ENCODE peak calls at places on chromosomes 13 and 19, in four cellular contexts. One of them, this sample, is unnamed.

GRCh38 chr19:57317503-57317902 is 2.8 kb upstream of the ZNF543 start:
- DNase-seq in vagina: no peak
- DNase-seq in suprapubic skin: no peak
- DNase-seq in prostate gland: no peak
- DNase-seq in this sample: no peak

GRCh38 chr13:23699271-23699670 is 129.1 kb downstream of the TNFRSF19 start:
- DNase-seq in vagina: no peak
- DNase-seq in suprapubic skin: no peak
- DNase-seq in prostate gland: no peak
- DNase-seq in this sample: no peak

GRCh38 chr13:100473087-100473486 is 115.5 kb downstream of the GGACT start:
- DNase-seq in vagina: no peak
- DNase-seq in suprapubic skin: no peak
- DNase-seq in prostate gland: no peak
- DNase-seq in this sample: no peak

GRCh38 chr19:6753178-6754031 is 13.8 kb downstream of the SH2D3A start:
- DNase-seq in prostate gland: no peak
- DNase-seq in suprapubic skin: peak; percentile 93
- DNase-seq in vagina: no peak
- DNase-seq in this sample: peak; percentile 89

GRCh38 chr19:45499196-45500180 is 1.2 kb downstream of the PPM1N start:
- DNase-seq in suprapubic skin: no peak
- DNase-seq in vagina: no peak
- DNase-seq in prostate gland: no peak
- DNase-seq in this sample: no peak

GRCh38 chr19:13846533-13847032 is 30.4 kb upstream of the NANOS3 start:
- DNase-seq in suprapubic skin: peak; percentile 95
- DNase-seq in prostate gland: peak; percentile 75
- DNase-seq in vagina: no peak
- DNase-seq in this sample: peak; percentile 92

GRCh38 chr19:1076046-1076386 is 9.0 kb downstream of the ARHGAP45 start:
- DNase-seq in vagina: no peak
- DNase-seq in prostate gland: no peak
- DNase-seq in suprapubic skin: no peak
- DNase-seq in this sample: no peak

GRCh38 chr19:56294557-56294956 is 20.1 kb downstream of the ZSCAN5A start:
- DNase-seq in suprapubic skin: no peak
- DNase-seq in prostate gland: no peak
- DNase-seq in vagina: no peak
- DNase-seq in this sample: no peak

GRCh38 chr13:86830046-86830445 is 841.1 kb upstream of the SLITRK5 start:
- DNase-seq in suprapubic skin: no peak
- DNase-seq in prostate gland: no peak
- DNase-seq in vagina: no peak
- DNase-seq in this sample: no peak

GRCh38 chr19:33392341-33393285 is 19.1 kb downstream of the CEBPG start:
- DNase-seq in suprapubic skin: no peak
- DNase-seq in prostate gland: no peak
- DNase-seq in vagina: no peak
- DNase-seq in this sample: peak; percentile 19

GRCh38 chr13:60431108-60431700 is 34.2 kb downstream of the TDRD3 start:
- DNase-seq in suprapubic skin: no peak
- DNase-seq in vagina: no peak
- DNase-seq in prostate gland: no peak
- DNase-seq in this sample: no peak

GRCh38 chr19:16496613-16496983 is 404 bp downstream of the C19orf44 start:
- DNase-seq in vagina: no peak
- DNase-seq in prostate gland: no peak
- DNase-seq in suprapubic skin: no peak
- DNase-seq in this sample: no peak

GRCh38 chr13:110138009-110138699 is 168.8 kb downstream of the COL4A1 start:
- DNase-seq in vagina: no peak
- DNase-seq in prostate gland: peak; percentile 34
- DNase-seq in suprapubic skin: no peak
- DNase-seq in this sample: peak; percentile 29

GRCh38 chr13:85303630-85304029 is 495.6 kb downstream of the SLITRK6 start:
- DNase-seq in prostate gland: no peak
- DNase-seq in suprapubic skin: no peak
- DNase-seq in vagina: no peak
- DNase-seq in this sample: no peak

GRCh38 chr19:17406039-17406886 is 833 bp upstream of the BST2 start:
- DNase-seq in suprapubic skin: no peak
- DNase-seq in vagina: no peak
- DNase-seq in prostate gland: no peak
- DNase-seq in this sample: peak; percentile 57

GRCh38 chr19:40139533-40140287 is 49.0 kb upstream of the ZNF780A start:
- DNase-seq in vagina: peak; percentile 47
- DNase-seq in prostate gland: peak; percentile 19
- DNase-seq in suprapubic skin: no peak
- DNase-seq in this sample: no peak

GRCh38 chr13:73069206-73069815 is 10.5 kb downstream of the KLF5 start:
- DNase-seq in vagina: no peak
- DNase-seq in suprapubic skin: no peak
- DNase-seq in prostate gland: no peak
- DNase-seq in this sample: no peak

GRCh38 chr19:45293682-45294081 is 29.0 kb downstream of the CKM start:
- DNase-seq in prostate gland: no peak
- DNase-seq in vagina: no peak
- DNase-seq in suprapubic skin: no peak
- DNase-seq in this sample: no peak

GRCh38 chr13:70964124-70964523 is 855.9 kb upstream of the KLHL1 start:
- DNase-seq in suprapubic skin: no peak
- DNase-seq in prostate gland: no peak
- DNase-seq in vagina: no peak
- DNase-seq in this sample: no peak

GRCh38 chr13:68810660-68811059 is 1297.0 kb upstream of the ATXN8OS start:
- DNase-seq in vagina: no peak
- DNase-seq in suprapubic skin: no peak
- DNase-seq in prostate gland: no peak
- DNase-seq in this sample: no peak

GRCh38 chr13:111122056-111122455 is 6.9 kb downstream of the ARHGEF7 start:
- DNase-seq in vagina: no peak
- DNase-seq in suprapubic skin: no peak
- DNase-seq in prostate gland: no peak
- DNase-seq in this sample: no peak

GRCh38 chr13:89577301-89577700 is 1770.2 kb upstream of the MIR17HG start:
- DNase-seq in prostate gland: no peak
- DNase-seq in suprapubic skin: no peak
- DNase-seq in vagina: no peak
- DNase-seq in this sample: no peak

GRCh38 chr19:12872941-12873890 is 8.0 kb downstream of the DNASE2 start:
- DNase-seq in suprapubic skin: no peak
- DNase-seq in vagina: no peak
- DNase-seq in prostate gland: peak; percentile 35
- DNase-seq in this sample: no peak

GRCh38 chr13:110303644-110304043 is 3.3 kb downstream of the COL4A1 start:
- DNase-seq in vagina: no peak
- DNase-seq in suprapubic skin: peak; percentile 32
- DNase-seq in prostate gland: no peak
- DNase-seq in this sample: no peak

GRCh38 chr19:32022946-32023832 is 322.2 kb upstream of the ZNF507 start:
- DNase-seq in vagina: peak; percentile 77
- DNase-seq in suprapubic skin: no peak
- DNase-seq in prostate gland: peak; percentile 53
- DNase-seq in this sample: no peak

DNA sequence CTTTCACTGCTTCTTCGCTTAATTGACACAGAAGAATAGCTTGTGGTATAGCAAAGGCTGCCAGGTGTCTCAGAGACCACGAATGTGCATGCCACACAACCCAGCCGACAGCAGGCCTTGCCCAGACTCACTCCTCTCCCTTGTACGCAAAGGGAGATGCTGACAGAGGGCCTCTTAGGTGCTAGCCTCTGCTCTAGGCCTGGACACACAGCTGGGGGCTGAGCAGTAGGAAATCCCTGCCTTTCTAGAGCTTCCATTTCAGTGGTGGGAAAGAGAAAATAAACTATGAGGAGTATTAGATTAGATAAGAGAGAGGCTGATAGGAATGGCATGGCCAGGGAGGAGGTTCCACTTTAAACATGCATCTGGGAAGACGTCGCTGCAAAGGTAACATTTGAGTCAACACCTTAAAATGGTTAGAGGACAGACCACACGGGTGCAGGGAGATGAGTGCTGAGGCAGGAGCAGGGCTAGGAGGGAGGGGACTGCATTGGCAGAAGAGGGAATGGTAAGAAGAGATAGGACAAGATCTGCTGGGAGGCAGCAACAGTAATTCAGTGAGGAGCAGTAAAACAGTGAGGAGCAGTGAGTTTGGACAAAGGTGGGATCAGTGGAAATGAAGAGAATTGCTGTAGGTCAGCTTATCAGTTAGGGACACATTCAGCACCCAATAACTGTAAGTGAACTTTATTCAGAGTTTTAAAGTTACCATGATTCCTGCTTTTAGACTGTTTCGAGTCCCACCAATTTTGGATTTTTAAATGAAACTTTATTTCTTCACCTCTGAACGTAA is 100.0 kb downstream of the RNF17 start:
- DNase-seq in prostate gland: no peak
- DNase-seq in suprapubic skin: no peak
- DNase-seq in vagina: no peak
- DNase-seq in this sample: no peak
- TF ChIP-seq POLR2AphosphoS5 in prostate gland: no peak
- TF ChIP-seq POLR2AphosphoS5 in suprapubic skin: no peak
- TF ChIP-seq POLR2AphosphoS5 in vagina: no peak
- TF ChIP-seq POLR2AphosphoS5 in this sample: no peak

GRCh38 chr13:39823063-39823713 is 167.7 kb downstream of the COG6 start:
- DNase-seq in vagina: no peak
- DNase-seq in prostate gland: no peak
- DNase-seq in suprapubic skin: no peak
- DNase-seq in this sample: no peak
- TF ChIP-seq POLR2AphosphoS5 in vagina: no peak
- TF ChIP-seq POLR2AphosphoS5 in prostate gland: no peak
- TF ChIP-seq POLR2AphosphoS5 in suprapubic skin: no peak
- TF ChIP-seq POLR2AphosphoS5 in this sample: no peak

DNA sequence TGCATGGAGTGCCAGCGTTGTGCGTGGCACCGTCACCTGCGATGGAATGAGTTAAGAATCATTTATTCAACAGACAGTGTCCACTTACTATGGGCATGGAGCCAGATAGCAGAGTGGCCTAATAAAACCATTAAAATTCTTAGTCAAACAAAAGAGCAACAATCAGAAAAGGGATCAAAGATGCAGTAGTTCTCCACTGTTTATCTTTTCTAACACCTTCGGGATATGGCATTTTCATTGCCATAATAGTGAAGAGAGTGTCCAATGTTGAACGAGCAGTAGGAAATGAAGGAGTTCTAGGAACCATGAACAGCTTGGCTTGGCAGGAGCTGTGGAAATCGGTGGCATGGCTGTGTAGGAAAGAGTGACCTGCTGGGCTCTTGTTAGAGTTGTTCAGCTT is 2.0 kb downstream of the TNFSF11 start:
- DNase-seq in suprapubic skin: no peak
- DNase-seq in prostate gland: peak; percentile 10
- DNase-seq in vagina: no peak
- DNase-seq in this sample: no peak
- TF ChIP-seq POLR2AphosphoS5 in suprapubic skin: no peak
- TF ChIP-seq POLR2AphosphoS5 in prostate gland: peak; percentile 66
- TF ChIP-seq POLR2AphosphoS5 in vagina: no peak
- TF ChIP-seq POLR2AphosphoS5 in this sample: no peak

GRCh38 chr19:4060621-4061177 is 6.0 kb downstream of the ZBTB7A start:
- DNase-seq in vagina: no peak
- DNase-seq in suprapubic skin: no peak
- DNase-seq in prostate gland: no peak
- DNase-seq in this sample: no peak

GRCh38 chr19:4062576-4063368 is 3.9 kb downstream of the ZBTB7A start:
- DNase-seq in suprapubic skin: no peak
- DNase-seq in vagina: peak; percentile 86
- DNase-seq in prostate gland: no peak
- DNase-seq in this sample: no peak

GRCh38 chr19:4059931-4060620 is 6.6 kb downstream of the ZBTB7A start:
- DNase-seq in vagina: peak; percentile 87
- DNase-seq in prostate gland: no peak
- DNase-seq in suprapubic skin: peak; percentile 88
- DNase-seq in this sample: peak; percentile 79

GRCh38 chr19:4061683-4062575 is 4.8 kb downstream of the ZBTB7A start:
- DNase-seq in vagina: peak; percentile 91
- DNase-seq in prostate gland: peak; percentile 57
- DNase-seq in suprapubic skin: no peak
- DNase-seq in this sample: no peak

GRCh38 chr19:4061178-4061682 is 5.5 kb downstream of the ZBTB7A start:
- DNase-seq in vagina: peak; percentile 90
- DNase-seq in prostate gland: peak; percentile 75
- DNase-seq in suprapubic skin: peak; percentile 96
- DNase-seq in this sample: no peak
- TF ChIP-seq POLR2AphosphoS5 in vagina: peak; percentile 86
- TF ChIP-seq POLR2AphosphoS5 in prostate gland: peak; percentile 47
- TF ChIP-seq POLR2AphosphoS5 in suprapubic skin: peak; percentile 55
- TF ChIP-seq POLR2AphosphoS5 in this sample: no peak

DNA sequence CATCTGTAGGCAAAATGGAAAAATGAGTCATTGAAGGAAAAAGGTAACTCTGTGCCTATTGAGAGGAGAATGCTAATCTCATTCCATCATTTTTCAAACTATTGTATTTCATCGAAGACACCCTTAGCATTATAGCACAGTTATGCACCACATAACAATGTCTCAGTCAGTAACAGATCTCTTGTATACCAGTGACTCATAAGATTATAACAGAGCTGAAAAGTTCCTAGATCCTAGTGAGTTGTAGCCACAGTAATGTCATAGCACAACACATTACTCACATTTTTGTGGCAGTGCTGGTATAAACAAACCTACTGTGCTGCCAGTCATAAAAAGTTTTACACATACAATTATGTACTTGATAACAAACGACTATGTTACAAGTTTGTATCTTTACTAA is 1077.6 kb downstream of the DIAPH3 start:
- DNase-seq in vagina: no peak
- DNase-seq in suprapubic skin: no peak
- DNase-seq in prostate gland: no peak
- DNase-seq in this sample: no peak
- TF ChIP-seq POLR2AphosphoS5 in vagina: no peak
- TF ChIP-seq POLR2AphosphoS5 in suprapubic skin: no peak
- TF ChIP-seq POLR2AphosphoS5 in prostate gland: no peak
- TF ChIP-seq POLR2AphosphoS5 in this sample: no peak

DNA sequence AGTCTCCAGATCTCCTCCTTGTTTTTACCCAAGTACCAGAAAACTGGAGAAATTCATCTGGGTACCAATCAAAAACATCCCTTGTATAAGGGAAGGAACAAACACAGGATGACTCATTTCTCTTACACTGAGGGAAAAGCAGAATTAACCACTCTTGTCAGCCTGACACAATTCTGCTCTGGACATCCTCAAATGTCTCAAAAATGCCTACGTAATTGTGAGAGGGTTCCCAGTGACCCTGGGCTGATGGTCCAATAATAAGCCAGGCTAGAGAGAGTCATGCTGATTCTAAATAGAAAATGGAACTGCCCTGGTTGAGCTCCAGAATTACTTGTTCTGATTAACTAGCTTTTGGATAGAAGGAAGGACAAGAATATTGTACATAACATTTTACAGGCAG is 14.5 kb downstream of the ZNF708 start:
- DNase-seq in vagina: no peak
- DNase-seq in suprapubic skin: no peak
- DNase-seq in prostate gland: no peak
- DNase-seq in this sample: no peak
- TF ChIP-seq POLR2AphosphoS5 in vagina: no peak
- TF ChIP-seq POLR2AphosphoS5 in suprapubic skin: no peak
- TF ChIP-seq POLR2AphosphoS5 in prostate gland: no peak
- TF ChIP-seq POLR2AphosphoS5 in this sample: no peak